ENCODE peak calls at places on chromosomes 1 and 21, in seven cellular contexts. D is T-helper 2 cell; V is transverse colon; Q is CD8-positive, alpha-beta memory T cell; R is activated CD4-positive, alpha-beta T cell treated with anti-CD3 and anti-CD28 coated beads, Interleukin-2, amount 50 U/mL, for 1 hour; W is AG10803; B is skeletal muscle cell. F is an unnamed sample.

GRCh38 chr1:156281281-156282142 is 1.1 kb downstream of the SMG5 start:
- DNase-seq in R (no peak), W (peak), V (no peak), B (no peak), D (no peak), Q (no peak), F (peak)

GRCh38 chr1:31977361-31978131 is 36.1 kb upstream of the KHDRBS1 start:
- DNase-seq in V (no peak), B (peak), W (peak), D (no peak), Q (no peak), R (no peak), F (peak)

GRCh38 chr1:226408285-226409184 is 642 bp upstream of the PARP1 start:
- DNase-seq in B (no peak), V (no peak), W (no peak), D (no peak), Q (no peak), R (no peak), F (no peak)

GRCh38 chr1:28099050-28099769 is 10.8 kb upstream of the EYA3 start:
- DNase-seq in B (no peak), D (no peak), W (no peak), V (no peak), R (no peak), Q (no peak), F (peak)

GRCh38 chr1:208209286-208209685 is 34.9 kb downstream of the PLXNA2 start:
- DNase-seq in R (no peak), D (no peak), Q (no peak), B (no peak), V (no peak), W (no peak), F (no peak)

GRCh38 chr1:112605633-112606327 is 13.2 kb downstream of the ST7L start:
- DNase-seq in V (no peak), Q (no peak), D (no peak), B (no peak), R (no peak), W (peak), F (peak)

GRCh38 chr1:103371234-103371633 is 154.3 kb upstream of the RNPC3 start:
- DNase-seq in Q (no peak), W (peak), V (no peak), R (no peak), D (no peak), B (peak), F (no peak)

GRCh38 chr1:95012389-95012788 is 60.4 kb downstream of the ALG14 start:
- DNase-seq in R (no peak), Q (no peak), B (peak), V (no peak), W (peak), D (no peak), F (no peak)

GRCh38 chr1:157144509-157144908 is 6.3 kb upstream of the ETV3 start:
- DNase-seq in W (no peak), R (no peak), B (no peak), Q (no peak), D (no peak), V (no peak), F (no peak)

GRCh38 chr1:207935166-207935583 is 24.2 kb upstream of the CD34 start:
- DNase-seq in V (no peak), Q (no peak), B (no peak), W (no peak), R (no peak), D (no peak), F (no peak)

GRCh38 chr1:88763649-88764406 is 79.8 kb downstream of the PKN2 start:
- DNase-seq in R (no peak), V (no peak), W (peak), Q (no peak), B (peak), D (no peak), F (peak)

GRCh38 chr21:46634427-46634826 is 1.0 kb upstream of the PRMT2 start:
- DNase-seq in Q (no peak), D (no peak), R (no peak), B (no peak), V (no peak), W (no peak), F (peak)

GRCh38 chr1:236844499-236845271 is 49.6 kb downstream of the MTR start:
- DNase-seq in B (peak), Q (no peak), R (no peak), W (peak), D (no peak), V (no peak), F (no peak)

GRCh38 chr1:161986328-161986727 is 37.3 kb downstream of the OLFML2B start:
- DNase-seq in Q (no peak), B (no peak), R (no peak), D (no peak), W (peak), V (peak), F (no peak)

GRCh38 chr21:44900559-44901251 is 20.0 kb downstream of the ITGB2 start:
- DNase-seq in Q (no peak), W (no peak), D (no peak), R (no peak), B (no peak), V (no peak), F (no peak)

GRCh38 chr1:85957760-85958159 is 198.8 kb downstream of the COL24A1 start:
- DNase-seq in D (no peak), Q (no peak), B (no peak), V (no peak), R (no peak), W (no peak), F (no peak)

GRCh38 chr1:223331929-223332328 is 32.0 kb downstream of the SUSD4 start:
- DNase-seq in Q (no peak), V (no peak), W (peak), D (no peak), B (no peak), R (no peak), F (peak)

GRCh38 chr1:154221815-154222081 is 993 bp downstream of the UBAP2L start:
- DNase-seq in W (peak), V (no peak), B (peak), R (no peak), Q (no peak), D (no peak), F (peak)

GRCh38 chr21:45889961-45890360 is 91.6 kb upstream of the COL6A1 start:
- DNase-seq in D (no peak), W (peak), B (peak), V (no peak), Q (no peak), R (no peak), F (no peak)